ENCODE peak calls at places on chromosomes 7 and 10, in five cellular contexts. One of them, this sample, is unnamed. For H3K4me1 and H3K9me3, the result is how much of the 10 kb centered on the place peaks cover.

GRCh38 chr10:43231523-43232078 is 35.3 kb downstream of the RASGEF1A start:
- DNase-seq in Peyer's patch: peak
- DNase-seq in PC-3: no peak
- DNase-seq in HepG2: no peak
- DNase-seq in colonic mucosa: no peak
- DNase-seq in this sample: peak

GRCh38 chr10:84205853-84206513 is 11.6 kb downstream of the CDHR1 start:
- DNase-seq in PC-3: no peak
- DNase-seq in HepG2: no peak
- DNase-seq in Peyer's patch: no peak
- DNase-seq in colonic mucosa: no peak
- DNase-seq in this sample: no peak

GRCh38 chr10:89332092-89332633 is 4.4 kb downstream of the IFIT3 start:
- DNase-seq in colonic mucosa: peak
- DNase-seq in HepG2: peak
- DNase-seq in Peyer's patch: peak
- DNase-seq in PC-3: no peak
- DNase-seq in this sample: no peak

GRCh38 chr7:136056827-136057226 is 79.7 kb upstream of the MTPN start:
- DNase-seq in PC-3: no peak
- DNase-seq in Peyer's patch: no peak
- DNase-seq in HepG2: no peak
- DNase-seq in colonic mucosa: no peak
- DNase-seq in this sample: no peak

GRCh38 chr7:116872026-116872425 is 9.6 kb downstream of the CAPZA2 start:
- DNase-seq in HepG2: no peak
- DNase-seq in colonic mucosa: no peak
- DNase-seq in PC-3: no peak
- DNase-seq in Peyer's patch: no peak
- DNase-seq in this sample: no peak

GRCh38 chr10:25405871-25406270 is 231.1 kb downstream of the GPR158 start:
- DNase-seq in colonic mucosa: no peak
- DNase-seq in HepG2: no peak
- DNase-seq in PC-3: no peak
- DNase-seq in Peyer's patch: no peak
- DNase-seq in this sample: no peak

GRCh38 chr7:31123317-31123716 is 71.2 kb downstream of the ADCYAP1R1 start:
- DNase-seq in PC-3: no peak
- DNase-seq in colonic mucosa: no peak
- DNase-seq in Peyer's patch: no peak
- DNase-seq in HepG2: no peak
- DNase-seq in this sample: no peak

GRCh38 chr10:27481486-27481885 is 22.6 kb upstream of the RAB18 start:
- DNase-seq in PC-3: no peak
- DNase-seq in colonic mucosa: no peak
- DNase-seq in Peyer's patch: no peak
- DNase-seq in HepG2: no peak
- DNase-seq in this sample: no peak

GRCh38 chr10:132395704-132396494 is 1.1 kb upstream of the PWWP2B start:
- DNase-seq in PC-3: no peak
- DNase-seq in HepG2: peak
- DNase-seq in Peyer's patch: peak
- DNase-seq in colonic mucosa: peak
- DNase-seq in this sample: no peak

GRCh38 chr10:1779796-1780195 is 42.5 kb upstream of the ADARB2 start:
- DNase-seq in Peyer's patch: no peak
- DNase-seq in PC-3: no peak
- DNase-seq in colonic mucosa: no peak
- DNase-seq in HepG2: no peak
- DNase-seq in this sample: no peak

GRCh38 chr10:52213511-52213831 is 100.6 kb upstream of the DKK1 start:
- DNase-seq in PC-3: peak
- DNase-seq in HepG2: peak
- DNase-seq in Peyer's patch: no peak
- DNase-seq in colonic mucosa: peak
- DNase-seq in this sample: no peak

GRCh38 chr10:16992611-16993119 is 136.9 kb downstream of the CUBN start:
- DNase-seq in colonic mucosa: no peak
- DNase-seq in HepG2: no peak
- DNase-seq in PC-3: no peak
- DNase-seq in Peyer's patch: no peak
- DNase-seq in this sample: no peak
- H3K4me3 ChIP-seq in colonic mucosa: no peak
- H3K4me3 ChIP-seq in HepG2: no peak
- H3K4me3 ChIP-seq in PC-3: no peak
- H3K4me3 ChIP-seq in Peyer's patch: no peak
- H3K4me3 ChIP-seq in this sample: no peak

GRCh38 chr10:3807928-3808496 is 23.0 kb upstream of the KLF6 start:
- DNase-seq in colonic mucosa: no peak
- DNase-seq in HepG2: no peak
- DNase-seq in Peyer's patch: no peak
- DNase-seq in PC-3: no peak
- DNase-seq in this sample: no peak
- H3K4me1 ChIP-seq in colonic mucosa: under half
- H3K4me1 ChIP-seq in HepG2: half or more
- H3K4me1 ChIP-seq in Peyer's patch: under half
- H3K4me1 ChIP-seq in PC-3: half or more
- H3K4me1 ChIP-seq in this sample: under half

DNA sequence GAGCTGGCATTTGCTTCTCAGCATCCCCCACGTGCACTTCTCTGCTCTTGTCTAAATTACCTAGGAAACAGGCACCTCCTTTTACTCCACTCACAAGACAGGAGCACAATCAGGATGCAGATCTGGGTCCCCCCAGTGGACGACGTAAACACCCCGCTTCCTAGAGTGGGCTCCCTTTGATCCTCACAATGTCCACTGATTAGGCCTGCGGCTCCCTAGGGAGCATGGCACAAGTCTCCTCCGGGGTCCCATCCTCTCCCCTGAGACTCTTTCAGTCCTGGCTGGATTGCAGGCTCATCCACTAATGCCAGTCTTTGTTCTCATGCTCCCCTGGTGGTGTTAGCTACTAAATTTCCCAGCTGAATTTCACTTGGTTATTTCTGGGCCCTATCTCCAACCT is 98.3 kb downstream of the GLI3 start:
- DNase-seq in HepG2: no peak
- DNase-seq in colonic mucosa: no peak
- DNase-seq in Peyer's patch: no peak
- DNase-seq in PC-3: no peak
- DNase-seq in this sample: no peak
- H3K9me3 ChIP-seq in HepG2: under half
- H3K9me3 ChIP-seq in colonic mucosa: under half
- H3K9me3 ChIP-seq in Peyer's patch: under half
- H3K9me3 ChIP-seq in PC-3: under half
- H3K9me3 ChIP-seq in this sample: under half

GRCh38 chr7:130752424-130752823 is 18.4 kb upstream of the KLF14 start:
- DNase-seq in HepG2: no peak
- DNase-seq in Peyer's patch: no peak
- DNase-seq in PC-3: no peak
- DNase-seq in colonic mucosa: no peak
- DNase-seq in this sample: no peak
- H3K4me3 ChIP-seq in HepG2: no peak
- H3K4me3 ChIP-seq in Peyer's patch: no peak
- H3K4me3 ChIP-seq in PC-3: no peak
- H3K4me3 ChIP-seq in colonic mucosa: no peak
- H3K4me3 ChIP-seq in this sample: no peak

This sample was measured in HAP-1.